ENCODE peak calls at places on chromosomes 11 and 22, in nine cellular contexts. One of them, this sample, is unnamed.

GRCh38 chr11:69447786-69448185 is 33.7 kb upstream of the LINC01488 start:
- DNase-seq in HS-27A: no peak
- DNase-seq in nephron progenitor cell: no peak
- DNase-seq in T follicular helper cell: no peak
- DNase-seq in natural killer cell: no peak
- DNase-seq in stimulated activated CD8-positive, alpha-beta memory T cell treated with anti-CD3 and anti-CD28 coated beads, Interleukin-7, amount 100 ng/mL, for 4 hours: no peak
- DNase-seq in GM12865: no peak
- DNase-seq in retina: no peak
- DNase-seq in DMS 273 treated with DMSO at 0.1 percent for 48 hours: no peak
- DNase-seq in this sample: no peak

GRCh38 chr11:122344281-122344680 is 228.3 kb upstream of the BLID start:
- DNase-seq in GM12865: no peak
- DNase-seq in nephron progenitor cell: no peak
- DNase-seq in DMS 273 treated with DMSO at 0.1 percent for 48 hours: no peak
- DNase-seq in HS-27A: peak
- DNase-seq in retina: no peak
- DNase-seq in T follicular helper cell: no peak
- DNase-seq in stimulated activated CD8-positive, alpha-beta memory T cell treated with anti-CD3 and anti-CD28 coated beads, Interleukin-7, amount 100 ng/mL, for 4 hours: no peak
- DNase-seq in natural killer cell: no peak
- DNase-seq in this sample: no peak

GRCh38 chr11:72951193-72951592 is 137.0 kb downstream of the ATG16L2 start:
- DNase-seq in retina: no peak
- DNase-seq in GM12865: no peak
- DNase-seq in natural killer cell: no peak
- DNase-seq in nephron progenitor cell: no peak
- DNase-seq in DMS 273 treated with DMSO at 0.1 percent for 48 hours: no peak
- DNase-seq in stimulated activated CD8-positive, alpha-beta memory T cell treated with anti-CD3 and anti-CD28 coated beads, Interleukin-7, amount 100 ng/mL, for 4 hours: no peak
- DNase-seq in HS-27A: no peak
- DNase-seq in T follicular helper cell: no peak
- DNase-seq in this sample: no peak

GRCh38 chr11:65852508-65853248 is 5.3 kb downstream of the CFL1 start:
- DNase-seq in GM12865: peak
- DNase-seq in DMS 273 treated with DMSO at 0.1 percent for 48 hours: no peak
- DNase-seq in retina: no peak
- DNase-seq in stimulated activated CD8-positive, alpha-beta memory T cell treated with anti-CD3 and anti-CD28 coated beads, Interleukin-7, amount 100 ng/mL, for 4 hours: no peak
- DNase-seq in nephron progenitor cell: no peak
- DNase-seq in T follicular helper cell: no peak
- DNase-seq in natural killer cell: no peak
- DNase-seq in HS-27A: no peak
- DNase-seq in this sample: no peak

GRCh38 chr11:34044664-34045485 is 6.7 kb upstream of the CAPRIN1 start:
- DNase-seq in HS-27A: no peak
- DNase-seq in T follicular helper cell: no peak
- DNase-seq in natural killer cell: no peak
- DNase-seq in retina: no peak
- DNase-seq in DMS 273 treated with DMSO at 0.1 percent for 48 hours: no peak
- DNase-seq in stimulated activated CD8-positive, alpha-beta memory T cell treated with anti-CD3 and anti-CD28 coated beads, Interleukin-7, amount 100 ng/mL, for 4 hours: no peak
- DNase-seq in nephron progenitor cell: no peak
- DNase-seq in GM12865: no peak
- DNase-seq in this sample: no peak

GRCh38 chr11:73314121-73314948 is 6.3 kb downstream of the ARHGEF17 start:
- DNase-seq in T follicular helper cell: no peak
- DNase-seq in retina: no peak
- DNase-seq in GM12865: peak
- DNase-seq in stimulated activated CD8-positive, alpha-beta memory T cell treated with anti-CD3 and anti-CD28 coated beads, Interleukin-7, amount 100 ng/mL, for 4 hours: peak
- DNase-seq in nephron progenitor cell: peak
- DNase-seq in DMS 273 treated with DMSO at 0.1 percent for 48 hours: peak
- DNase-seq in natural killer cell: peak
- DNase-seq in HS-27A: no peak
- DNase-seq in this sample: no peak

GRCh38 chr11:67370351-67371076 is 2.9 kb downstream of the CLCF1 start:
- DNase-seq in nephron progenitor cell: peak
- DNase-seq in GM12865: no peak
- DNase-seq in stimulated activated CD8-positive, alpha-beta memory T cell treated with anti-CD3 and anti-CD28 coated beads, Interleukin-7, amount 100 ng/mL, for 4 hours: no peak
- DNase-seq in retina: peak
- DNase-seq in HS-27A: no peak
- DNase-seq in natural killer cell: no peak
- DNase-seq in DMS 273 treated with DMSO at 0.1 percent for 48 hours: no peak
- DNase-seq in T follicular helper cell: no peak
- DNase-seq in this sample: no peak

GRCh38 chr22:37126383-37126782 is 16.9 kb upstream of the TMPRSS6 start:
- DNase-seq in HS-27A: no peak
- DNase-seq in T follicular helper cell: no peak
- DNase-seq in GM12865: peak
- DNase-seq in nephron progenitor cell: no peak
- DNase-seq in natural killer cell: no peak
- DNase-seq in retina: no peak
- DNase-seq in DMS 273 treated with DMSO at 0.1 percent for 48 hours: no peak
- DNase-seq in stimulated activated CD8-positive, alpha-beta memory T cell treated with anti-CD3 and anti-CD28 coated beads, Interleukin-7, amount 100 ng/mL, for 4 hours: no peak
- DNase-seq in this sample: no peak

GRCh38 chr11:72643547-72643946 is 30.7 kb downstream of the PDE2A start:
- DNase-seq in retina: no peak
- DNase-seq in DMS 273 treated with DMSO at 0.1 percent for 48 hours: no peak
- DNase-seq in GM12865: no peak
- DNase-seq in T follicular helper cell: no peak
- DNase-seq in stimulated activated CD8-positive, alpha-beta memory T cell treated with anti-CD3 and anti-CD28 coated beads, Interleukin-7, amount 100 ng/mL, for 4 hours: no peak
- DNase-seq in nephron progenitor cell: no peak
- DNase-seq in natural killer cell: no peak
- DNase-seq in HS-27A: peak
- DNase-seq in this sample: no peak

GRCh38 chr11:84719935-84720577 is 907.1 kb downstream of the DLG2 start:
- DNase-seq in natural killer cell: no peak
- DNase-seq in T follicular helper cell: no peak
- DNase-seq in HS-27A: no peak
- DNase-seq in nephron progenitor cell: peak
- DNase-seq in DMS 273 treated with DMSO at 0.1 percent for 48 hours: no peak
- DNase-seq in stimulated activated CD8-positive, alpha-beta memory T cell treated with anti-CD3 and anti-CD28 coated beads, Interleukin-7, amount 100 ng/mL, for 4 hours: no peak
- DNase-seq in GM12865: no peak
- DNase-seq in retina: peak
- DNase-seq in this sample: no peak

GRCh38 chr11:2425506-2425905 is 18.8 kb downstream of the TRPM5 start:
- DNase-seq in HS-27A: no peak
- DNase-seq in retina: no peak
- DNase-seq in GM12865: no peak
- DNase-seq in natural killer cell: no peak
- DNase-seq in T follicular helper cell: no peak
- DNase-seq in stimulated activated CD8-positive, alpha-beta memory T cell treated with anti-CD3 and anti-CD28 coated beads, Interleukin-7, amount 100 ng/mL, for 4 hours: no peak
- DNase-seq in DMS 273 treated with DMSO at 0.1 percent for 48 hours: no peak
- DNase-seq in nephron progenitor cell: no peak
- DNase-seq in this sample: no peak

GRCh38 chr22:29343313-29343805 is 27.9 kb upstream of the RASL10A start:
- DNase-seq in stimulated activated CD8-positive, alpha-beta memory T cell treated with anti-CD3 and anti-CD28 coated beads, Interleukin-7, amount 100 ng/mL, for 4 hours: no peak
- DNase-seq in DMS 273 treated with DMSO at 0.1 percent for 48 hours: peak
- DNase-seq in natural killer cell: no peak
- DNase-seq in GM12865: no peak
- DNase-seq in T follicular helper cell: no peak
- DNase-seq in HS-27A: no peak
- DNase-seq in nephron progenitor cell: peak
- DNase-seq in retina: no peak
- DNase-seq in this sample: no peak

GRCh38 chr11:64340671-64341335 is 799 bp downstream of the CCDC88B start:
- DNase-seq in DMS 273 treated with DMSO at 0.1 percent for 48 hours: no peak
- DNase-seq in nephron progenitor cell: peak
- DNase-seq in HS-27A: no peak
- DNase-seq in T follicular helper cell: peak
- DNase-seq in stimulated activated CD8-positive, alpha-beta memory T cell treated with anti-CD3 and anti-CD28 coated beads, Interleukin-7, amount 100 ng/mL, for 4 hours: peak
- DNase-seq in natural killer cell: peak
- DNase-seq in retina: peak
- DNase-seq in GM12865: peak
- DNase-seq in this sample: no peak

GRCh38 chr11:120304526-120304925 is 20.6 kb upstream of the TLCD5 start:
- DNase-seq in nephron progenitor cell: no peak
- DNase-seq in HS-27A: no peak
- DNase-seq in stimulated activated CD8-positive, alpha-beta memory T cell treated with anti-CD3 and anti-CD28 coated beads, Interleukin-7, amount 100 ng/mL, for 4 hours: no peak
- DNase-seq in retina: no peak
- DNase-seq in T follicular helper cell: no peak
- DNase-seq in GM12865: peak
- DNase-seq in natural killer cell: no peak
- DNase-seq in DMS 273 treated with DMSO at 0.1 percent for 48 hours: no peak
- DNase-seq in this sample: no peak

GRCh38 chr11:91795139-91795887 is 429.3 kb upstream of the FAT3 start:
- DNase-seq in HS-27A: no peak
- DNase-seq in T follicular helper cell: no peak
- DNase-seq in natural killer cell: no peak
- DNase-seq in DMS 273 treated with DMSO at 0.1 percent for 48 hours: no peak
- DNase-seq in retina: no peak
- DNase-seq in GM12865: no peak
- DNase-seq in stimulated activated CD8-positive, alpha-beta memory T cell treated with anti-CD3 and anti-CD28 coated beads, Interleukin-7, amount 100 ng/mL, for 4 hours: no peak
- DNase-seq in nephron progenitor cell: no peak
- DNase-seq in this sample: no peak

GRCh38 chr22:20238567-20239062 is 29.5 kb downstream of the RTN4R start:
- DNase-seq in HS-27A: no peak
- DNase-seq in nephron progenitor cell: peak
- DNase-seq in natural killer cell: peak
- DNase-seq in GM12865: peak
- DNase-seq in retina: no peak
- DNase-seq in T follicular helper cell: peak
- DNase-seq in DMS 273 treated with DMSO at 0.1 percent for 48 hours: peak
- DNase-seq in stimulated activated CD8-positive, alpha-beta memory T cell treated with anti-CD3 and anti-CD28 coated beads, Interleukin-7, amount 100 ng/mL, for 4 hours: no peak
- DNase-seq in this sample: peak

GRCh38 chr11:64848779-64849599 is 4.5 kb upstream of the CDC42BPG start:
- DNase-seq in nephron progenitor cell: no peak
- DNase-seq in DMS 273 treated with DMSO at 0.1 percent for 48 hours: no peak
- DNase-seq in GM12865: peak
- DNase-seq in natural killer cell: no peak
- DNase-seq in retina: no peak
- DNase-seq in T follicular helper cell: no peak
- DNase-seq in stimulated activated CD8-positive, alpha-beta memory T cell treated with anti-CD3 and anti-CD28 coated beads, Interleukin-7, amount 100 ng/mL, for 4 hours: no peak
- DNase-seq in HS-27A: no peak
- DNase-seq in this sample: no peak

GRCh38 chr22:37406836-37407235 is 20.4 kb downstream of the ELFN2 start:
- DNase-seq in GM12865: no peak
- DNase-seq in T follicular helper cell: no peak
- DNase-seq in DMS 273 treated with DMSO at 0.1 percent for 48 hours: no peak
- DNase-seq in HS-27A: no peak
- DNase-seq in nephron progenitor cell: no peak
- DNase-seq in natural killer cell: no peak
- DNase-seq in retina: no peak
- DNase-seq in stimulated activated CD8-positive, alpha-beta memory T cell treated with anti-CD3 and anti-CD28 coated beads, Interleukin-7, amount 100 ng/mL, for 4 hours: no peak
- DNase-seq in this sample: no peak

GRCh38 chr22:37824674-37825641 is 1.8 kb downstream of the GALR3 start:
- DNase-seq in GM12865: peak
- DNase-seq in DMS 273 treated with DMSO at 0.1 percent for 48 hours: no peak
- DNase-seq in HS-27A: no peak
- DNase-seq in retina: peak
- DNase-seq in nephron progenitor cell: peak
- DNase-seq in natural killer cell: no peak
- DNase-seq in T follicular helper cell: no peak
- DNase-seq in stimulated activated CD8-positive, alpha-beta memory T cell treated with anti-CD3 and anti-CD28 coated beads, Interleukin-7, amount 100 ng/mL, for 4 hours: no peak
- DNase-seq in this sample: no peak

GRCh38 chr11:86940122-86940777 is 14.9 kb downstream of the FZD4 start:
- DNase-seq in natural killer cell: no peak
- DNase-seq in DMS 273 treated with DMSO at 0.1 percent for 48 hours: no peak
- DNase-seq in GM12865: no peak
- DNase-seq in T follicular helper cell: no peak
- DNase-seq in HS-27A: no peak
- DNase-seq in stimulated activated CD8-positive, alpha-beta memory T cell treated with anti-CD3 and anti-CD28 coated beads, Interleukin-7, amount 100 ng/mL, for 4 hours: no peak
- DNase-seq in retina: no peak
- DNase-seq in nephron progenitor cell: peak
- DNase-seq in this sample: no peak

GRCh38 chr11:88312665-88313064 is 24.9 kb downstream of the CTSC start:
- DNase-seq in natural killer cell: no peak
- DNase-seq in T follicular helper cell: no peak
- DNase-seq in stimulated activated CD8-positive, alpha-beta memory T cell treated with anti-CD3 and anti-CD28 coated beads, Interleukin-7, amount 100 ng/mL, for 4 hours: no peak
- DNase-seq in nephron progenitor cell: no peak
- DNase-seq in retina: no peak
- DNase-seq in GM12865: no peak
- DNase-seq in HS-27A: no peak
- DNase-seq in DMS 273 treated with DMSO at 0.1 percent for 48 hours: no peak
- DNase-seq in this sample: no peak

GRCh38 chr11:69339916-69340565 is 46.1 kb downstream of the MYEOV start:
- DNase-seq in DMS 273 treated with DMSO at 0.1 percent for 48 hours: no peak
- DNase-seq in stimulated activated CD8-positive, alpha-beta memory T cell treated with anti-CD3 and anti-CD28 coated beads, Interleukin-7, amount 100 ng/mL, for 4 hours: no peak
- DNase-seq in GM12865: no peak
- DNase-seq in nephron progenitor cell: no peak
- DNase-seq in natural killer cell: peak
- DNase-seq in T follicular helper cell: no peak
- DNase-seq in retina: no peak
- DNase-seq in HS-27A: no peak
- DNase-seq in this sample: no peak

GRCh38 chr22:30605449-30606110 is 1.4 kb upstream of the TCN2 start:
- DNase-seq in GM12865: peak
- DNase-seq in natural killer cell: no peak
- DNase-seq in T follicular helper cell: no peak
- DNase-seq in retina: peak
- DNase-seq in HS-27A: no peak
- DNase-seq in nephron progenitor cell: peak
- DNase-seq in DMS 273 treated with DMSO at 0.1 percent for 48 hours: no peak
- DNase-seq in stimulated activated CD8-positive, alpha-beta memory T cell treated with anti-CD3 and anti-CD28 coated beads, Interleukin-7, amount 100 ng/mL, for 4 hours: no peak
- DNase-seq in this sample: peak

GRCh38 chr11:26583550-26583949 is 11.5 kb upstream of the MUC15 start:
- DNase-seq in nephron progenitor cell: no peak
- DNase-seq in GM12865: no peak
- DNase-seq in stimulated activated CD8-positive, alpha-beta memory T cell treated with anti-CD3 and anti-CD28 coated beads, Interleukin-7, amount 100 ng/mL, for 4 hours: no peak
- DNase-seq in DMS 273 treated with DMSO at 0.1 percent for 48 hours: no peak
- DNase-seq in natural killer cell: no peak
- DNase-seq in retina: no peak
- DNase-seq in T follicular helper cell: no peak
- DNase-seq in HS-27A: no peak
- DNase-seq in this sample: no peak

This sample was measured in NCI-H748 treated with DMSO at 0.1 percent for 48 hours.